ENCODE peak calls at places on chromosomes 13 and 19, in seven cellular contexts. M is breast epithelium, O is GM12891, G is Peyer's patch, P is HCT116, A is gastrocnemius medialis, Y is suprapubic skin. N is an unnamed sample.

GRCh38 chr13:20826810-20827560 is 53.2 kb upstream of the EEF1AKMT1 start:
- DNase-seq in M (no peak), O (no peak), G (no peak), P (no peak), A (no peak), Y (no peak), N (no peak)

GRCh38 chr13:62094937-62095336 is 679.3 kb upstream of the PCDH20 start:
- DNase-seq in M (no peak), O (no peak), G (no peak), P (no peak), A (no peak), Y (no peak), N (no peak)

GRCh38 chr19:6616011-6616410 is 25.1 kb upstream of the CD70 start:
- DNase-seq in M (no peak), O (no peak), G (no peak), P (no peak), A (no peak), Y (no peak), N (no peak)

GRCh38 chr13:51773515-51773914 is 30.4 kb downstream of the DHRS12 start:
- DNase-seq in M (no peak), O (no peak), G (no peak), P (no peak), A (no peak), Y (no peak), N (no peak)

GRCh38 chr13:73467103-73467502 is 408.3 kb downstream of the KLF5 start:
- DNase-seq in M (no peak), O (no peak), G (no peak), P (no peak), A (no peak), Y (no peak), N (no peak)

GRCh38 chr19:47106819-47107200 is 6.8 kb downstream of the ZC3H4 start:
- DNase-seq in M (no peak), O (no peak), G (no peak), P (no peak), A (no peak), Y (no peak), N (no peak)

GRCh38 chr19:46659151-46660007 is 1.6 kb downstream of the DACT3 start:
- DNase-seq in M (no peak), O (no peak), G (no peak), P (no peak), A (no peak), Y (peak), N (peak)

GRCh38 chr13:100075700-100076587 is 12.9 kb upstream of the PCCA start:
- DNase-seq in M (no peak), O (no peak), G (no peak), P (no peak), A (no peak), Y (no peak), N (no peak)

GRCh38 chr13:99406799-99407201 is 94.5 kb upstream of the TM9SF2 start:
- DNase-seq in M (no peak), O (no peak), G (no peak), P (no peak), A (no peak), Y (peak), N (no peak)

GRCh38 chr13:110869805-110870706 is 44.8 kb downstream of the ANKRD10 start:
- DNase-seq in M (peak), O (no peak), G (no peak), P (peak), A (peak), Y (peak), N (peak)
- TF ChIP-seq POLR2A in M (no peak), O (no peak), G (no peak), P (peak), A (peak), Y (no peak), N (peak)

DNA sequence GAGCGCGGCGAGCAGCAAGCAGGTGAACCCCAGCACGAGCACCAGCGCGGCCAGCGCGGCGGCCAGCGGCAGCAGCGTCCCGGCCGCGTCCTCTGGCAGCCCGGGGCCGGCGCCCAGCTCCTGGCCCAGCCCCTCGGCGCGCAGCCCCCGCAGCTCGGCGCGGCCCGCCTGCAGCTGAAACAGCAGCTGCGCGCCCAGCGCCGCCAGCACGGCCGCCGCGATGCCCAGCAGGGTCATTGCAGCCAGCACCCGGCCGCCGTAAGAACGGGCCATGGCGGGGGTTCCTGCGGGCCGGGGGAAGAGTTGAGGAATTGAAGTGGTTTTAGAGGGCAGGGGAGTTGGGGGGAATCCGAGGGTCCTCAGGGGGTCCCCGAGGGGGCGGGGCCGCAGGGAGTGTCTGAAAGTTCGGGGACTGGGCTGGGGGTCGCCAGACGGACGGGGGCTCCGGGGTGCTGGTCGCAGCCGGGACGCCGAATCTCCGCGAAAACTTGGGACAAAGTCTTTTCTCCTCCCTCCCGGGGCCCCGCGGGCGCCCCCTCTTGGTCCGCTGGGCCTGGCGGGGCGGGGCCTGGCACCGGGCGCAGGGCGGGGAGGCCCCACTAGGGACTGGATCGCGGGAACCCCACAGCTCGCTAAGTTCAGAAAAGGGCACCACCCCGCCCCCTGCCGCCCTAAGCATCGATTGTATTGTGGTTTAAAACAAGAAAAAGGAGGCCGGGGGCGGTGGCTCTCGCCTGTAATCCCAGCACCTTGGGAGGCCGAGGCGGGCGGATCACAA is at the start of gene TMEM221:
- DNase-seq in M (no peak), O (peak), G (peak), P (no peak), A (no peak), Y (no peak), N (peak)
- TF ChIP-seq POLR2A in M (no peak), O (no peak), G (no peak), P (peak), A (no peak), Y (no peak), N (no peak)

GRCh38 chr19:1073063-1073955 is 6.3 kb downstream of the ARHGAP45 start:
- DNase-seq in M (no peak), O (no peak), G (no peak), P (no peak), A (no peak), Y (no peak), N (no peak)

GRCh38 chr19:1072371-1073015 is 5.5 kb downstream of the ARHGAP45 start:
- DNase-seq in M (no peak), O (no peak), G (no peak), P (no peak), A (no peak), Y (no peak), N (no peak)

GRCh38 chr19:1073956-1074511 is 7.1 kb downstream of the ARHGAP45 start:
- DNase-seq in M (no peak), O (no peak), G (no peak), P (no peak), A (no peak), Y (no peak), N (no peak)

GRCh38 chr19:1076046-1076386 is 9.0 kb downstream of the ARHGAP45 start:
- DNase-seq in M (no peak), O (no peak), G (no peak), P (no peak), A (no peak), Y (no peak), N (no peak)

GRCh38 chr19:1074512-1075283 is 7.7 kb downstream of the ARHGAP45 start:
- DNase-seq in M (peak), O (peak), G (peak), P (no peak), A (peak), Y (peak), N (no peak)
- TF ChIP-seq POLR2A in M (no peak), O (no peak), G (no peak), P (peak), A (no peak), Y (no peak), N (no peak)

DNA sequence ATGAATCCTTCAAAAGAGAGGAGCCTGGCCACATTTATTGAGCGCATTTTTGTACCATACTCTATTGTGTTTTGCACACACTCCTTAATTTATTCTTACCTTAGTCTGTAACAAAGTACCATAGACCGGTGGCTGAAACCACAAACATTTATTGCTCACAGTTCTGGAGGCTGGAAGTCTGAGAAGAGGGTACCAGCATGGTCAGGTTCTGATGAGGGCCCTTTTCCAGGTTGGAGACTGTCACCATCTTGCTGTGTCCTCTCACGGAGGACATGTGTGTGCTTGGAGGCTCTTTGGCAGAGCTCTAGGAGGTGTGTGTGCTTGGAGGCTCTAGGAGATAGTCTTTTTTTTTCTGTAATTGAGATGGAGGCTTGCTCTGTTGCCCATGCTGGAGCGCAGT is 2.1 kb downstream of the ZNF331 start:
- DNase-seq in M (no peak), O (no peak), G (no peak), P (no peak), A (no peak), Y (no peak), N (no peak)
- TF ChIP-seq POLR2A in M (no peak), O (no peak), G (no peak), P (no peak), A (no peak), Y (no peak), N (peak)

GRCh38 chr13:45451282-45451681 is 13.5 kb upstream of the COG3 start:
- DNase-seq in M (no peak), O (no peak), G (no peak), P (no peak), A (no peak), Y (no peak), N (no peak)

GRCh38 chr13:45446181-45446580 is 18.6 kb upstream of the COG3 start:
- DNase-seq in M (no peak), O (no peak), G (no peak), P (no peak), A (no peak), Y (no peak), N (no peak)

GRCh38 chr13:45445053-45445452 is 19.7 kb upstream of the COG3 start:
- DNase-seq in M (no peak), O (no peak), G (no peak), P (no peak), A (no peak), Y (no peak), N (no peak)

GRCh38 chr13:45448965-45449559 is 15.7 kb upstream of the COG3 start:
- DNase-seq in M (no peak), O (no peak), G (no peak), P (no peak), A (no peak), Y (no peak), N (no peak)

DNA sequence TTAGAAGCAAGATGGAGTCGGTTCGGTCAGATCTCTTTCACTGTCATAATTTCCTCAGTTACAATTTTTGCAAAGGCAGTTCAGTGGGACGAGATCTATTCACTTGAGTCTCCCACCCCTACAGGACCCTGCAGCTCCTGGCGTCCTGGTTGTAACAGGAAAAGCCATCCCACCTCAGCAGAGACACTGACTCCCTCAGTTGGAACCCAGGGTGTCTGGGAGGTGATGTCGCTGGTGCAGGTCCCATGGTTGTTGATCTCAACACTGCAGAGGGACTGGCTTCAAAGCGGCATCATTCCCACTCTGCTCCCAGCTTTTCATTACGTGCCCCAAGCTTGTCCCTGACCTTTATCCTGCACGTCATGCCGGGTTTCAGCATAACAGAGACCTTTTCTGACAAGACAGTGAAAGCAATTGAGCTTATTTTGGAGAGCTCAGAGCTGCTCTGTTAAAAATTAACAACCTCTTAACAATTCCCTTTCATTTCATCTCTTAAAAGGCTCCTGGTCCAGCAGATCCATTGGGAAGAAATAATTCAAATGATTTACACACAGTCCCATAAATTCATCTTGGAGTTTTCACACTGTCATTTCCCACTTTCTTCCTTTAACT is 17.6 kb upstream of the COG3 start:
- DNase-seq in M (no peak), O (no peak), G (no peak), P (no peak), A (no peak), Y (no peak), N (no peak)
- TF ChIP-seq POLR2A in M (no peak), O (no peak), G (no peak), P (no peak), A (no peak), Y (no peak), N (no peak)